ENCODE peak calls at places on chromosomes 2 and 18, in five cellular contexts. One of them, this sample, is unnamed.

GRCh38 chr2:218020966-218021535 is 18.3 kb upstream of the TNS1 start:
- DNase-seq in stromal cell of bone marrow: no peak
- DNase-seq in dermis microvascular lymphatic vessel endothelial cell: no peak
- DNase-seq in LoVo: no peak
- DNase-seq in EL: no peak
- DNase-seq in this sample: no peak

GRCh38 chr2:238999290-238999741 is 151.4 kb downstream of the TWIST2 start:
- DNase-seq in stromal cell of bone marrow: no peak
- DNase-seq in dermis microvascular lymphatic vessel endothelial cell: no peak
- DNase-seq in LoVo: no peak
- DNase-seq in EL: peak
- DNase-seq in this sample: no peak

GRCh38 chr2:100391735-100392515 is 25.5 kb downstream of the CHST10 start:
- DNase-seq in stromal cell of bone marrow: no peak
- DNase-seq in dermis microvascular lymphatic vessel endothelial cell: no peak
- DNase-seq in LoVo: no peak
- DNase-seq in EL: no peak
- DNase-seq in this sample: no peak

GRCh38 chr2:236659758-236660150 is 90.1 kb downstream of the ACKR3 start:
- DNase-seq in stromal cell of bone marrow: peak
- DNase-seq in dermis microvascular lymphatic vessel endothelial cell: no peak
- DNase-seq in LoVo: peak
- DNase-seq in EL: no peak
- DNase-seq in this sample: no peak

GRCh38 chr2:85302106-85302505 is 25.7 kb downstream of the TGOLN2 start:
- DNase-seq in stromal cell of bone marrow: no peak
- DNase-seq in dermis microvascular lymphatic vessel endothelial cell: no peak
- DNase-seq in LoVo: no peak
- DNase-seq in EL: no peak
- DNase-seq in this sample: no peak

GRCh38 chr2:226932443-226932842 is 96.6 kb downstream of the RHBDD1 start:
- DNase-seq in stromal cell of bone marrow: no peak
- DNase-seq in dermis microvascular lymphatic vessel endothelial cell: no peak
- DNase-seq in LoVo: no peak
- DNase-seq in EL: no peak
- DNase-seq in this sample: no peak

GRCh38 chr2:71510196-71510807 is 56.9 kb downstream of the DYSF start:
- DNase-seq in stromal cell of bone marrow: peak
- DNase-seq in dermis microvascular lymphatic vessel endothelial cell: peak
- DNase-seq in LoVo: peak
- DNase-seq in EL: peak
- DNase-seq in this sample: peak

GRCh38 chr2:163132850-163133249 is 294.3 kb upstream of the KCNH7 start:
- DNase-seq in stromal cell of bone marrow: no peak
- DNase-seq in dermis microvascular lymphatic vessel endothelial cell: no peak
- DNase-seq in LoVo: peak
- DNase-seq in EL: peak
- DNase-seq in this sample: peak

GRCh38 chr18:63207154-63207790 is 112.3 kb downstream of the BCL2 start:
- DNase-seq in stromal cell of bone marrow: no peak
- DNase-seq in dermis microvascular lymphatic vessel endothelial cell: no peak
- DNase-seq in LoVo: no peak
- DNase-seq in EL: no peak
- DNase-seq in this sample: peak

GRCh38 chr2:145874466-145874865 is 1354.5 kb upstream of the ZEB2 start:
- DNase-seq in stromal cell of bone marrow: peak
- DNase-seq in dermis microvascular lymphatic vessel endothelial cell: peak
- DNase-seq in LoVo: no peak
- DNase-seq in EL: peak
- DNase-seq in this sample: no peak

GRCh38 chr2:18435425-18436037 is 124.9 kb downstream of the RDH14 start:
- DNase-seq in stromal cell of bone marrow: no peak
- DNase-seq in dermis microvascular lymphatic vessel endothelial cell: peak
- DNase-seq in LoVo: peak
- DNase-seq in EL: peak
- DNase-seq in this sample: peak

GRCh38 chr18:48947102-48947501 is 3.7 kb downstream of the SMAD7 start:
- DNase-seq in stromal cell of bone marrow: no peak
- DNase-seq in dermis microvascular lymphatic vessel endothelial cell: no peak
- DNase-seq in LoVo: no peak
- DNase-seq in EL: no peak
- DNase-seq in this sample: no peak

GRCh38 chr2:128637481-128638155 is 318.9 kb upstream of the HS6ST1 start:
- DNase-seq in stromal cell of bone marrow: no peak
- DNase-seq in dermis microvascular lymphatic vessel endothelial cell: no peak
- DNase-seq in LoVo: no peak
- DNase-seq in EL: no peak
- DNase-seq in this sample: no peak

GRCh38 chr2:174992886-174993285 is 12.3 kb downstream of the CHN1 start:
- DNase-seq in stromal cell of bone marrow: no peak
- DNase-seq in dermis microvascular lymphatic vessel endothelial cell: no peak
- DNase-seq in LoVo: no peak
- DNase-seq in EL: no peak
- DNase-seq in this sample: no peak

GRCh38 chr2:8656160-8656641 is 25.7 kb upstream of the ID2 start:
- DNase-seq in stromal cell of bone marrow: peak
- DNase-seq in dermis microvascular lymphatic vessel endothelial cell: no peak
- DNase-seq in LoVo: no peak
- DNase-seq in EL: peak
- DNase-seq in this sample: no peak

This sample was measured in COR-L47.